ENCODE peak calls at places on chromosomes 2 and 18, in seven cellular contexts. S, C, Y, H, J, B and W are unnamed samples.
A peak's percentile ranks its signal among the peaks of the same experiment; 100 is the strongest.

GRCh38 chr2:28408764-28409599 is 16.3 kb downstream of the FOSL2 start:
- DNase-seq in S (peak; percentile 92), C (peak; percentile 71), Y (peak; percentile 72), H (no peak), J (no peak), B (no peak), W (peak; percentile 94)

GRCh38 chr2:183037660-183038340 is 457 bp downstream of the NCKAP1 start:
- DNase-seq in S (no peak), C (no peak), Y (peak; percentile 43), H (no peak), J (peak; percentile 27), B (no peak), W (peak; percentile 42)

GRCh38 chr2:55490554-55490953 is 29.0 kb upstream of the CFAP36 start:
- DNase-seq in S (no peak), C (no peak), Y (no peak), H (peak; percentile 23), J (no peak), B (no peak), W (no peak)

GRCh38 chr2:128490881-128491778 is 172.5 kb upstream of the HS6ST1 start:
- DNase-seq in S (no peak), C (no peak), Y (no peak), H (no peak), J (no peak), B (no peak), W (no peak)

GRCh38 chr2:216057688-216058193 is 23.9 kb downstream of the PECR start:
- DNase-seq in S (peak; percentile 71), C (peak; percentile 42), Y (peak; percentile 47), H (no peak), J (no peak), B (no peak), W (peak; percentile 44)

GRCh38 chr2:144596074-144596871 is 76.4 kb upstream of the ZEB2 start:
- DNase-seq in S (peak; percentile 69), C (no peak), Y (no peak), H (no peak), J (no peak), B (no peak), W (peak; percentile 39)

GRCh38 chr2:39620067-39620466 is 45.6 kb upstream of the TMEM178A start:
- DNase-seq in S (no peak), C (no peak), Y (no peak), H (peak; percentile 41), J (peak; percentile 28), B (no peak), W (peak; percentile 50)

GRCh38 chr2:74052732-74053712 is 68.3 kb downstream of the TET3 start:
- DNase-seq in S (no peak), C (no peak), Y (no peak), H (no peak), J (no peak), B (no peak), W (no peak)

GRCh38 chr18:57281519-57281918 is 70.8 kb upstream of the ST8SIA3 start:
- DNase-seq in S (no peak), C (no peak), Y (no peak), H (no peak), J (no peak), B (no peak), W (no peak)

GRCh38 chr2:236572482-236572881 is 2.9 kb downstream of the ACKR3 start:
- DNase-seq in S (no peak), C (no peak), Y (no peak), H (no peak), J (no peak), B (no peak), W (no peak)

GRCh38 chr2:3305431-3305830 is 72.2 kb downstream of the EIPR1 start:
- DNase-seq in S (peak; percentile 28), C (no peak), Y (no peak), H (no peak), J (no peak), B (no peak), W (no peak)

GRCh38 chr2:26916128-26916692 is 54.2 kb upstream of the MAPRE3 start:
- DNase-seq in S (no peak), C (no peak), Y (no peak), H (no peak), J (no peak), B (no peak), W (no peak)

GRCh38 chr2:27003857-27004256 is 28.9 kb upstream of the TMEM214 start:
- DNase-seq in S (no peak), C (no peak), Y (no peak), H (no peak), J (no peak), B (no peak), W (no peak)

GRCh38 chr18:67265464-67266245 is 250.9 kb downstream of the DSEL start:
- DNase-seq in S (no peak), C (no peak), Y (no peak), H (no peak), J (no peak), B (no peak), W (peak; percentile 23)

GRCh38 chr2:127407091-127407490 is 11.1 kb upstream of the PROC start:
- DNase-seq in S (peak; percentile 51), C (no peak), Y (no peak), H (no peak), J (no peak), B (no peak), W (no peak)

GRCh38 chr18:78830826-78831225 is 148.8 kb upstream of the SALL3 start:
- DNase-seq in S (no peak), C (no peak), Y (no peak), H (no peak), J (no peak), B (no peak), W (no peak)

GRCh38 chr18:393558-393957 is 106.9 kb downstream of the COLEC12 start:
- DNase-seq in S (no peak), C (no peak), Y (no peak), H (no peak), J (no peak), B (no peak), W (no peak)

GRCh38 chr18:51513525-51513924 is 316.0 kb upstream of the MEX3C start:
- DNase-seq in S (no peak), C (no peak), Y (no peak), H (no peak), J (no peak), B (no peak), W (no peak)

GRCh38 chr18:68660355-68661183 is 54.3 kb downstream of the TMX3 start:
- DNase-seq in S (no peak), C (no peak), Y (no peak), H (no peak), J (no peak), B (no peak), W (no peak)

GRCh38 chr18:23053756-23054457 is 81.4 kb upstream of the CABLES1 start:
- DNase-seq in S (no peak), C (no peak), Y (no peak), H (no peak), J (no peak), B (no peak), W (peak; percentile 56)

GRCh38 chr2:63827749-63828148 is 13.9 kb upstream of the UGP2 start:
- DNase-seq in S (no peak), C (no peak), Y (no peak), H (no peak), J (no peak), B (no peak), W (peak; percentile 46)